ENCODE peak calls at places on chromosomes 1 and 21, in five cellular contexts. T, S, G, P and D are unnamed samples.

GRCh38 chr21:23009360-23009759 is 2011.2 kb downstream of the NCAM2 start:
- DNase-seq in T (no peak), P (no peak), G (no peak), S (no peak), D (no peak)

GRCh38 chr1:23224721-23225648 is 7.7 kb upstream of the HTR1D start:
- DNase-seq in S (peak), P (no peak), T (peak), G (peak), D (no peak)

GRCh38 chr1:208189183-208189582 is 55.0 kb downstream of the PLXNA2 start:
- DNase-seq in G (no peak), S (no peak), T (no peak), P (no peak), D (no peak)

GRCh38 chr1:20417581-20417980 is 68.4 kb downstream of the CAMK2N1 start:
- DNase-seq in G (no peak), S (no peak), P (no peak), T (no peak), D (no peak)

GRCh38 chr1:165763442-165763841 is 5.2 kb downstream of the TMCO1 start:
- DNase-seq in G (no peak), S (no peak), T (no peak), P (no peak), D (no peak)

GRCh38 chr1:228339766-228340685 is 66.6 kb downstream of the TRIM11 start:
- DNase-seq in G (peak), P (no peak), S (peak), T (no peak), D (no peak)

GRCh38 chr1:117857434-117857833 is 72.0 kb downstream of the GDAP2 start:
- DNase-seq in G (no peak), S (no peak), T (no peak), P (no peak), D (no peak)

GRCh38 chr1:153976819-153977249 is 640 bp downstream of the JTB start:
- DNase-seq in S (no peak), T (peak), P (no peak), G (no peak), D (no peak)

GRCh38 chr1:53260631-53261247 is 22.4 kb upstream of the MAGOH start:
- DNase-seq in P (no peak), S (no peak), T (no peak), G (no peak), D (no peak)

GRCh38 chr1:232038704-232039103 is 412.1 kb downstream of the DISC1 start:
- DNase-seq in G (no peak), P (no peak), T (no peak), S (no peak), D (no peak)

GRCh38 chr1:54681396-54681795 is 34.3 kb upstream of the TTC4 start:
- DNase-seq in S (no peak), G (no peak), T (no peak), P (no peak), D (no peak)

GRCh38 chr1:170634819-170635410 is 29.0 kb upstream of the PRRX1 start:
- DNase-seq in P (no peak), T (no peak), S (no peak), G (no peak), D (no peak)

GRCh38 chr1:165025805-165026204 is 330.7 kb downstream of the LMX1A start:
- DNase-seq in G (no peak), T (no peak), P (no peak), S (no peak), D (no peak)

GRCh38 chr21:41250519-41250918 is 66.1 kb upstream of the FAM3B start:
- DNase-seq in T (peak), S (no peak), G (no peak), P (no peak), D (no peak)

GRCh38 chr1:33056426-33056825 is 19.7 kb upstream of the AK2 start:
- DNase-seq in T (no peak), G (no peak), P (no peak), S (no peak), D (no peak)

GRCh38 chr1:33065301-33065700 is 15.7 kb upstream of the AZIN2 start:
- DNase-seq in P (no peak), S (no peak), T (no peak), G (no peak), D (no peak)

GRCh38 chr1:33057095-33057494 is 20.4 kb upstream of the AK2 start:
- DNase-seq in P (no peak), G (no peak), S (no peak), T (no peak), D (no peak)

GRCh38 chr1:33061827-33062226 is 19.1 kb upstream of the AZIN2 start:
- DNase-seq in G (no peak), P (no peak), T (no peak), S (no peak), D (no peak)

DNA sequence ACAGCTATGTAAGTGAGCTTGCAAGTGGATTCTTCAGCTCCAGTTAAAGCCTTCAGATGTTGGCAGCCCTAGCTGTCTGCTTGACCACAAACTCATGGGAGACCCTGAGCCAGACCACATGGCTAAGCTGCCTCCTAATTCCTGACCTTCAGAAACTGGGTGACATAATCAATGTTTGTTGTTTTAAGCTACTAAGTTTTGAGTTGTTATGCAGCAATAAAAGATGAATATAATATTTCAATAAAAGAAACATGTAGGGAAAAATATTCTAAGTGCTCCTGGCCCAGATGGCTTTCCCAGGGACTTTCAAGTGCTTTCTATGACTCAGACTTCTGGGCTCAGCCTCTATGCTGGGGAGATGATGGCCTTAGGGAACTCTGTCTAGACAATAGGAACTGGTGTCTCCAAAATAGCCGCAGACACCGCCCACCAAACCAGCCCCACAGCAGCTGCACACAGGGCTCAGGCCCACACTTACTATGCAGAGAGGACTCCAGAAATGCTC is 20.3 kb upstream of the AZIN2 start:
- DNase-seq in T (no peak), S (peak), G (peak), P (no peak), D (no peak)
- H3K27ac ChIP-seq in T (no peak), S (no peak), G (peak), P (no peak), D (peak)

GRCh38 chr1:109396513-109396839 is 1.2 kb downstream of the SORT1 start:
- DNase-seq in T (no peak), G (no peak), P (no peak), S (no peak), D (no peak)
- H3K4me3 ChIP-seq in T (peak), G (peak), P (no peak), S (peak), D (peak)

GRCh38 chr1:198254948-198255347 is 98.2 kb downstream of the NEK7 start:
- DNase-seq in T (no peak), P (no peak), G (no peak), S (no peak), D (no peak)

GRCh38 chr1:198261886-198262285 is 105.1 kb downstream of the NEK7 start:
- DNase-seq in S (no peak), P (no peak), G (no peak), T (no peak), D (no peak)

GRCh38 chr1:198259336-198260109 is 102.7 kb downstream of the NEK7 start:
- DNase-seq in T (no peak), G (no peak), P (no peak), S (no peak), D (no peak)

GRCh38 chr1:198255783-198256182 is 99.0 kb downstream of the NEK7 start:
- DNase-seq in P (no peak), G (no peak), S (no peak), T (no peak), D (no peak)

GRCh38 chr1:198258491-198258890 is 101.7 kb downstream of the NEK7 start:
- DNase-seq in P (no peak), S (no peak), G (no peak), T (no peak), D (no peak)
- H3K27ac ChIP-seq in P (no peak), S (no peak), G (peak), T (no peak), D (no peak)

DNA sequence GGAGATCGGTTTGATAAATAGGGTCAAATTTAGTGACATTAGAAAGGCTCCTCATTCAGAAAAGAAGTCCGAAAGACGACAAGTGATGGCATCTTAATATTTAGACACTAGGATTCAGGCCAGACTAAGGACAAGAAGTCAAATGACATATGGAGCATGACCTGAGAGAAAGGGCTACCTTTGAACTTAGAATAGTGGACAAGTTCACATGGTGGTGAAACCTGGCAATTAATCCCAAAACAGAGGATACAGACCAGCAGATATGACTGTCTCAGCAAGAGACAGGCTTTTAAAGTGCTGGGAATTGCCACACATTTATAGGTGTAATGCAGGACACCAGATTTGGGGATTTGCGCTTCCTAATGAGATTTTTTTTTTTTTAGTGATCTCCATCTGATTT is 145.2 kb downstream of the ZP4 start:
- DNase-seq in T (no peak), P (no peak), S (no peak), G (no peak), D (no peak)
- H3K4me3 ChIP-seq in T (no peak), P (no peak), S (no peak), G (no peak), D (no peak)

GRCh38 chr1:109532365-109533136 is 7.1 kb upstream of the GPR61 start:
- DNase-seq in P (peak), T (peak), G (peak), S (peak), D (peak)
- H3K27ac ChIP-seq in P (peak), T (no peak), G (peak), S (peak), D (peak)

GRCh38 chr1:43565600-43566360 is 35.1 kb downstream of the PTPRF start:
- DNase-seq in S (peak), G (peak), P (peak), T (no peak), D (no peak)
- H3K4me3 ChIP-seq in S (peak), G (peak), P (peak), T (peak), D (peak)

DNA sequence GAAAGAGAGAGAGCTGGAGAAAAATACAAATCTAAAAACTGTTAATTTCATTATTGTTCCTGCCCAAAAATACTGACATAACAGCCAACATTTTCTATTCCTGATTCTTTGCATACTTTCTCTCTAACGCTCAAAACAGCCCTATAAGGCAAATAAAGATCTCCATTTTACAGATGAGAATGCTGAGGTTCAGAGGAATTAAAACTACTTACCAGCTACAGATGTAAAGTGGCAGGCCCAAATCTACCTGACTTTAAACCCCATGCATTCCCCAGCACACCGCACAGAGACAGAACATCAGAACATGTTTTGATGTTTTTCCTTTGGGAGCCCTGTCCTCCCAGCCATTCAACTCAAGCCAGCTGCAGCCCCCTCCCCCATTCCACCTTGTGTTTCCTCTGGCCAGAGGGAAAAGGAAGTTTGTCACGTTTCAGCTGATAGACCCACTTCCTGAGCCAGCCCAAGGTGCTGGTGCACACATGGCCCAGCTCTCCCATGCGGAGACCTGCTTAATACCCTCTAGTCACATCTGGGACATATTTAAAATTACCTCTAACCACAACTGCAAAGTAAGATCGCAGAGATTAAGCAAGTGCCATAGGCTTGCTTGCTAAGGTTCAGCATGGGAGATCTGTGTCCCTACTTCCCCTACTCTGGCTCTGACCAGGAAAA is 133.1 kb upstream of the NFIA start:
- DNase-seq in T (no peak), G (no peak), S (no peak), P (no peak), D (no peak)
- H3K27ac ChIP-seq in T (no peak), G (no peak), S (no peak), P (no peak), D (no peak)

GRCh38 chr1:28086651-28087050 is 1.8 kb downstream of the EYA3 start:
- DNase-seq in T (no peak), S (no peak), P (no peak), G (no peak), D (no peak)
- H3K4me3 ChIP-seq in T (no peak), S (no peak), P (no peak), G (no peak), D (no peak)